ENCODE peak calls at places on chromosomes 11 and 22, in ten cellular contexts. One of them, this sample, is unnamed.

GRCh38 chr22:36155702-36156101 is 4.9 kb downstream of the APOL3 start:
- DNase-seq in NCI-H2081: no peak
- DNase-seq in omental fat pad: no peak
- DNase-seq in RPMI7951: no peak
- DNase-seq in mesendoderm: no peak
- DNase-seq in MCF 10A: no peak
- DNase-seq in NCI-H774: no peak
- DNase-seq in naive thymus-derived CD8-positive, alpha-beta T cell: no peak
- DNase-seq in HEK293T: no peak
- DNase-seq in NCI-H1436: no peak
- DNase-seq in this sample: peak

GRCh38 chr22:50483556-50483955 is 2.2 kb downstream of the ADM2 start:
- DNase-seq in omental fat pad: no peak
- DNase-seq in NCI-H1436: no peak
- DNase-seq in NCI-H774: no peak
- DNase-seq in NCI-H2081: no peak
- DNase-seq in HEK293T: no peak
- DNase-seq in RPMI7951: no peak
- DNase-seq in mesendoderm: no peak
- DNase-seq in naive thymus-derived CD8-positive, alpha-beta T cell: no peak
- DNase-seq in MCF 10A: no peak
- DNase-seq in this sample: no peak

GRCh38 chr11:66847461-66848232 is 4.4 kb downstream of the RCE1 start:
- DNase-seq in naive thymus-derived CD8-positive, alpha-beta T cell: no peak
- DNase-seq in NCI-H1436: no peak
- DNase-seq in NCI-H2081: no peak
- DNase-seq in mesendoderm: no peak
- DNase-seq in RPMI7951: no peak
- DNase-seq in MCF 10A: no peak
- DNase-seq in omental fat pad: peak
- DNase-seq in HEK293T: no peak
- DNase-seq in NCI-H774: no peak
- DNase-seq in this sample: no peak

GRCh38 chr11:8025816-8026215 is 38.7 kb downstream of the EIF3F start:
- DNase-seq in omental fat pad: no peak
- DNase-seq in HEK293T: no peak
- DNase-seq in NCI-H1436: no peak
- DNase-seq in MCF 10A: peak
- DNase-seq in naive thymus-derived CD8-positive, alpha-beta T cell: no peak
- DNase-seq in mesendoderm: no peak
- DNase-seq in RPMI7951: peak
- DNase-seq in NCI-H774: no peak
- DNase-seq in NCI-H2081: no peak
- DNase-seq in this sample: no peak

GRCh38 chr11:88103337-88104206 is 71.7 kb downstream of the RAB38 start:
- DNase-seq in mesendoderm: peak
- DNase-seq in RPMI7951: peak
- DNase-seq in NCI-H2081: peak
- DNase-seq in MCF 10A: peak
- DNase-seq in naive thymus-derived CD8-positive, alpha-beta T cell: peak
- DNase-seq in HEK293T: peak
- DNase-seq in omental fat pad: no peak
- DNase-seq in NCI-H1436: peak
- DNase-seq in NCI-H774: no peak
- DNase-seq in this sample: peak

GRCh38 chr11:10927533-10927932 is 69.7 kb upstream of the ZBED5 start:
- DNase-seq in MCF 10A: no peak
- DNase-seq in NCI-H2081: no peak
- DNase-seq in RPMI7951: no peak
- DNase-seq in omental fat pad: no peak
- DNase-seq in mesendoderm: no peak
- DNase-seq in naive thymus-derived CD8-positive, alpha-beta T cell: no peak
- DNase-seq in HEK293T: no peak
- DNase-seq in NCI-H1436: no peak
- DNase-seq in NCI-H774: no peak
- DNase-seq in this sample: no peak

GRCh38 chr22:36548606-36549005 is 19.6 kb upstream of the EIF3D start:
- DNase-seq in naive thymus-derived CD8-positive, alpha-beta T cell: no peak
- DNase-seq in NCI-H774: no peak
- DNase-seq in MCF 10A: no peak
- DNase-seq in omental fat pad: no peak
- DNase-seq in HEK293T: no peak
- DNase-seq in NCI-H1436: no peak
- DNase-seq in NCI-H2081: no peak
- DNase-seq in RPMI7951: no peak
- DNase-seq in mesendoderm: peak
- DNase-seq in this sample: no peak

GRCh38 chr11:72439455-72439854 is 5.1 kb upstream of the CLPB start:
- DNase-seq in NCI-H1436: no peak
- DNase-seq in HEK293T: no peak
- DNase-seq in naive thymus-derived CD8-positive, alpha-beta T cell: no peak
- DNase-seq in omental fat pad: no peak
- DNase-seq in RPMI7951: peak
- DNase-seq in MCF 10A: peak
- DNase-seq in NCI-H2081: no peak
- DNase-seq in mesendoderm: no peak
- DNase-seq in NCI-H774: no peak
- DNase-seq in this sample: no peak

GRCh38 chr11:88552377-88553029 is 215.0 kb upstream of the CTSC start:
- DNase-seq in omental fat pad: no peak
- DNase-seq in naive thymus-derived CD8-positive, alpha-beta T cell: peak
- DNase-seq in MCF 10A: peak
- DNase-seq in RPMI7951: peak
- DNase-seq in NCI-H2081: peak
- DNase-seq in mesendoderm: peak
- DNase-seq in HEK293T: peak
- DNase-seq in NCI-H1436: peak
- DNase-seq in NCI-H774: no peak
- DNase-seq in this sample: no peak

GRCh38 chr11:94519478-94520084 is 7.3 kb downstream of the C11orf97 start:
- DNase-seq in RPMI7951: peak
- DNase-seq in NCI-H2081: peak
- DNase-seq in mesendoderm: no peak
- DNase-seq in NCI-H774: peak
- DNase-seq in HEK293T: no peak
- DNase-seq in MCF 10A: peak
- DNase-seq in NCI-H1436: no peak
- DNase-seq in naive thymus-derived CD8-positive, alpha-beta T cell: peak
- DNase-seq in omental fat pad: no peak
- DNase-seq in this sample: no peak

GRCh38 chr11:528166-528814 is 7.1 kb downstream of the HRAS start:
- DNase-seq in MCF 10A: no peak
- DNase-seq in NCI-H2081: no peak
- DNase-seq in HEK293T: no peak
- DNase-seq in naive thymus-derived CD8-positive, alpha-beta T cell: no peak
- DNase-seq in omental fat pad: no peak
- DNase-seq in mesendoderm: no peak
- DNase-seq in RPMI7951: no peak
- DNase-seq in NCI-H774: no peak
- DNase-seq in NCI-H1436: no peak
- DNase-seq in this sample: no peak

GRCh38 chr11:10597877-10598341 is 29.4 kb upstream of the LYVE1 start:
- DNase-seq in MCF 10A: no peak
- DNase-seq in RPMI7951: no peak
- DNase-seq in NCI-H2081: no peak
- DNase-seq in NCI-H1436: no peak
- DNase-seq in naive thymus-derived CD8-positive, alpha-beta T cell: no peak
- DNase-seq in omental fat pad: no peak
- DNase-seq in NCI-H774: no peak
- DNase-seq in mesendoderm: no peak
- DNase-seq in HEK293T: no peak
- DNase-seq in this sample: no peak

GRCh38 chr11:69008774-69009440 is 4.1 kb downstream of the MRGPRF start:
- DNase-seq in naive thymus-derived CD8-positive, alpha-beta T cell: no peak
- DNase-seq in omental fat pad: peak
- DNase-seq in NCI-H774: no peak
- DNase-seq in mesendoderm: peak
- DNase-seq in HEK293T: peak
- DNase-seq in NCI-H1436: no peak
- DNase-seq in MCF 10A: peak
- DNase-seq in NCI-H2081: no peak
- DNase-seq in RPMI7951: peak
- DNase-seq in this sample: no peak

GRCh38 chr22:49046546-49047305 is 780.9 kb downstream of the BRD1 start:
- DNase-seq in omental fat pad: no peak
- DNase-seq in HEK293T: peak
- DNase-seq in MCF 10A: no peak
- DNase-seq in mesendoderm: peak
- DNase-seq in NCI-H1436: peak
- DNase-seq in NCI-H774: peak
- DNase-seq in NCI-H2081: peak
- DNase-seq in RPMI7951: no peak
- DNase-seq in naive thymus-derived CD8-positive, alpha-beta T cell: peak
- DNase-seq in this sample: no peak

GRCh38 chr11:111635706-111636045 is 33.4 kb downstream of the SIK2 start:
- DNase-seq in mesendoderm: no peak
- DNase-seq in MCF 10A: no peak
- DNase-seq in naive thymus-derived CD8-positive, alpha-beta T cell: no peak
- DNase-seq in omental fat pad: no peak
- DNase-seq in HEK293T: no peak
- DNase-seq in RPMI7951: peak
- DNase-seq in NCI-H1436: no peak
- DNase-seq in NCI-H774: peak
- DNase-seq in NCI-H2081: peak
- DNase-seq in this sample: no peak

GRCh38 chr22:43737150-43737828 is 74.8 kb downstream of the EFCAB6 start:
- DNase-seq in omental fat pad: no peak
- DNase-seq in HEK293T: no peak
- DNase-seq in mesendoderm: no peak
- DNase-seq in NCI-H2081: no peak
- DNase-seq in NCI-H1436: no peak
- DNase-seq in naive thymus-derived CD8-positive, alpha-beta T cell: no peak
- DNase-seq in NCI-H774: no peak
- DNase-seq in RPMI7951: no peak
- DNase-seq in MCF 10A: no peak
- DNase-seq in this sample: no peak

GRCh38 chr11:114088836-114089235 is 29.3 kb downstream of the ZBTB16 start:
- DNase-seq in MCF 10A: no peak
- DNase-seq in omental fat pad: no peak
- DNase-seq in HEK293T: no peak
- DNase-seq in naive thymus-derived CD8-positive, alpha-beta T cell: no peak
- DNase-seq in NCI-H2081: no peak
- DNase-seq in RPMI7951: no peak
- DNase-seq in NCI-H774: no peak
- DNase-seq in NCI-H1436: no peak
- DNase-seq in mesendoderm: no peak
- DNase-seq in this sample: no peak

GRCh38 chr22:26480611-26480932 is 3.0 kb downstream of the HPS4 start:
- DNase-seq in NCI-H1436: no peak
- DNase-seq in HEK293T: no peak
- DNase-seq in MCF 10A: no peak
- DNase-seq in mesendoderm: no peak
- DNase-seq in NCI-H2081: no peak
- DNase-seq in NCI-H774: no peak
- DNase-seq in naive thymus-derived CD8-positive, alpha-beta T cell: no peak
- DNase-seq in RPMI7951: no peak
- DNase-seq in omental fat pad: no peak
- DNase-seq in this sample: no peak

GRCh38 chr22:48404004-48404403 is 1423.7 kb downstream of the BRD1 start:
- DNase-seq in RPMI7951: no peak
- DNase-seq in mesendoderm: no peak
- DNase-seq in omental fat pad: no peak
- DNase-seq in MCF 10A: no peak
- DNase-seq in NCI-H774: no peak
- DNase-seq in naive thymus-derived CD8-positive, alpha-beta T cell: no peak
- DNase-seq in HEK293T: no peak
- DNase-seq in NCI-H2081: no peak
- DNase-seq in NCI-H1436: no peak
- DNase-seq in this sample: no peak

GRCh38 chr11:131483453-131483852 is 113.0 kb downstream of the NTM start:
- DNase-seq in mesendoderm: no peak
- DNase-seq in NCI-H1436: no peak
- DNase-seq in NCI-H2081: no peak
- DNase-seq in RPMI7951: no peak
- DNase-seq in HEK293T: no peak
- DNase-seq in naive thymus-derived CD8-positive, alpha-beta T cell: no peak
- DNase-seq in MCF 10A: no peak
- DNase-seq in omental fat pad: no peak
- DNase-seq in NCI-H774: no peak
- DNase-seq in this sample: no peak

GRCh38 chr11:45158210-45158644 is 11.8 kb downstream of the PRDM11 start:
- DNase-seq in NCI-H2081: no peak
- DNase-seq in MCF 10A: peak
- DNase-seq in NCI-H774: no peak
- DNase-seq in NCI-H1436: no peak
- DNase-seq in mesendoderm: no peak
- DNase-seq in RPMI7951: no peak
- DNase-seq in naive thymus-derived CD8-positive, alpha-beta T cell: no peak
- DNase-seq in HEK293T: no peak
- DNase-seq in omental fat pad: no peak
- DNase-seq in this sample: no peak

GRCh38 chr11:43921561-43922294 is 20.7 kb upstream of the C11orf96 start:
- DNase-seq in RPMI7951: no peak
- DNase-seq in MCF 10A: no peak
- DNase-seq in naive thymus-derived CD8-positive, alpha-beta T cell: no peak
- DNase-seq in omental fat pad: no peak
- DNase-seq in HEK293T: no peak
- DNase-seq in NCI-H2081: no peak
- DNase-seq in NCI-H774: no peak
- DNase-seq in mesendoderm: no peak
- DNase-seq in NCI-H1436: no peak
- DNase-seq in this sample: no peak

This sample was measured in pulmonary artery endothelial cell.